ENCODE peak calls at places on chromosomes 11 and 22, in four cellular contexts. One of them, this sample, is unnamed.

GRCh38 chr11:117097567-117098268 is 510 bp downstream of the SIK3 start:
- DNase-seq in K562: peak
- DNase-seq in HepG2: no peak
- DNase-seq in H1: no peak
- DNase-seq in this sample: no peak

GRCh38 chr11:72759468-72759867 is 7.3 kb upstream of the ARAP1 start:
- DNase-seq in K562: no peak
- DNase-seq in HepG2: no peak
- DNase-seq in H1: no peak
- DNase-seq in this sample: no peak

GRCh38 chr11:113828186-113828585 is 47.2 kb downstream of the USP28 start:
- DNase-seq in K562: no peak
- DNase-seq in HepG2: no peak
- DNase-seq in H1: no peak
- DNase-seq in this sample: no peak

GRCh38 chr11:693887-694562 is 997 bp downstream of the DEAF1 start:
- DNase-seq in K562: no peak
- DNase-seq in HepG2: no peak
- DNase-seq in H1: no peak
- DNase-seq in this sample: no peak

GRCh38 chr22:24129980-24130379 is 51.3 kb upstream of the SUSD2 start:
- DNase-seq in K562: no peak
- DNase-seq in HepG2: no peak
- DNase-seq in H1: no peak
- DNase-seq in this sample: no peak

GRCh38 chr11:103619480-103619879 is 417.0 kb upstream of the DDI1 start:
- DNase-seq in K562: no peak
- DNase-seq in HepG2: no peak
- DNase-seq in H1: no peak
- DNase-seq in this sample: no peak

GRCh38 chr11:65822760-65823528 is 10.8 kb upstream of the SNX32 start:
- DNase-seq in K562: peak
- DNase-seq in HepG2: no peak
- DNase-seq in H1: no peak
- DNase-seq in this sample: no peak

GRCh38 chr22:34842630-34843029 is 223.3 kb upstream of the ISX start:
- DNase-seq in K562: no peak
- DNase-seq in HepG2: no peak
- DNase-seq in H1: no peak
- DNase-seq in this sample: no peak

GRCh38 chr11:81497202-81497804 is 1236.4 kb downstream of the FAM181B start:
- DNase-seq in K562: peak
- DNase-seq in HepG2: peak
- DNase-seq in H1: no peak
- DNase-seq in this sample: peak

DNA sequence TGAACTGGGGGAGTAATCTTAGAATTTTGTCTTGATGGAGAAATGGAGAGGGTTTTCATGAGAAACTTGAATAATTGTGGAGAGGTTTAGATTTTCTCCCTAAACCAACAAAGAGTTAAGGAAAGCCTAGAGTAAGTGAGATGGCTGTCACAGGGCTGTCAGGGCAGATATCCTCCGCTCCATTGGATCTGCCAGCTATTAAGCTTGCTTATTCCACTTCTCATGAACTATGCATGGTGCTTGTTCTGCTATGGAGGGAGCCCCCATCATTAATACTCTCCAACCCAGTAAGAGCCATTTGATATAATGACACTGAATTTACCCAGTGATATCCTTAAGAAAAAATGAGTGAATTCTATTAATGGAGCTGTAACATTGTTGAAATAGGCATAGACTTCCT is 342.8 kb upstream of the MTNR1B start:
- DNase-seq in K562: no peak
- DNase-seq in HepG2: no peak
- DNase-seq in H1: no peak
- DNase-seq in this sample: no peak
- TF ChIP-seq RNF2 in K562: no peak
- TF ChIP-seq RNF2 in HepG2: no peak
- TF ChIP-seq RNF2 in H1: no peak
- TF ChIP-seq RNF2 in this sample: no peak

GRCh38 chr11:133955091-133955846 is 1.5 kb downstream of the IGSF9B start:
- DNase-seq in K562: no peak
- DNase-seq in HepG2: no peak
- DNase-seq in H1: no peak
- DNase-seq in this sample: no peak
- TF ChIP-seq CEBPB in K562: no peak
- TF ChIP-seq CEBPB in HepG2: no peak
- TF ChIP-seq CEBPB in H1: no peak
- TF ChIP-seq CEBPB in this sample: no peak

GRCh38 chr11:73996161-73996747 is 12.6 kb downstream of the UCP3 start:
- DNase-seq in K562: no peak
- DNase-seq in HepG2: no peak
- DNase-seq in H1: no peak
- DNase-seq in this sample: no peak

GRCh38 chr11:73997120-73997772 is 11.6 kb downstream of the UCP3 start:
- DNase-seq in K562: no peak
- DNase-seq in HepG2: no peak
- DNase-seq in H1: no peak
- DNase-seq in this sample: no peak

GRCh38 chr11:73995731-73996130 is 13.1 kb upstream of the UCP2 start:
- DNase-seq in K562: no peak
- DNase-seq in HepG2: no peak
- DNase-seq in H1: no peak
- DNase-seq in this sample: no peak

GRCh38 chr11:73991471-73992006 is 8.9 kb upstream of the UCP2 start:
- DNase-seq in K562: no peak
- DNase-seq in HepG2: no peak
- DNase-seq in H1: no peak
- DNase-seq in this sample: no peak

DNA sequence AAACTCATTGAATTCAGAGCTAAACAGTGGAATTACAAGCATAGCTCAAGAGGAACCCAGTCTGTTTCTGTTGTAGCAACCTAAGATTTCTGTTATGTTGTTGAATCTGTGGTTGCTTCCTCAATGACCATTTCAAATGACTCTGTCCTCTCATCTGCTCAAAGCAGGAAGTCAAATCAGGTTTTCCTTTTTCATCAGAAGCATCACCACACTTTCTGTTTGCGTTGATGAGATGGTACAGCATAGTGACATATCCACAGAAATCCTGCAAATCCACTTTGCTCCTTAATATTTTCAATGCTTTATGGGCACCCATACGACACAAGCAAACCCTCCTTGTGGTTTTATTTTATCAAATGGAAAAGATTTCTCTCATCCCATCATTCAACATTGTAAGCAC is 12.6 kb upstream of the UCP2 start:
- DNase-seq in K562: no peak
- DNase-seq in HepG2: no peak
- DNase-seq in H1: no peak
- DNase-seq in this sample: no peak
- H3K4me2 ChIP-seq in K562: no peak
- H3K4me2 ChIP-seq in HepG2: no peak
- H3K4me2 ChIP-seq in H1: no peak
- H3K4me2 ChIP-seq in this sample: no peak

DNA sequence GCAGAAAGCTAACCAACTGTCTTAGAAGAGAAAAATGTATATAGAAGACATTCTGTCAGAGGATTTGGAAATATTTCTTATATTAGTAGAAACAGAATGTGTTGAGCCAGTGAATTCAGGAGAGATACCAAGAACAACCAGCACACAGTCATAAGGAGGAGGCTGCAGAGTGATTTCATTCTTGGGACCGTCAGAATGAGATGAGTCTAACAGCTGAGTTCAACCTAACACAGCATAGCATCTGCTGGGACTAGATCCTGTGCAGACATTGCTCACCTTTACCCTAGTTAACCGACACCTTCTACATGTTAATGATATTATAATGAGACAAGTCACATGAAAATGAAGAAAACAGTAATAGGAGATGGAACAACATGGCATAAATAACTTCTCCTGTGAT is 85.5 kb downstream of the XRRA1 start:
- DNase-seq in K562: no peak
- DNase-seq in HepG2: no peak
- DNase-seq in H1: no peak
- DNase-seq in this sample: no peak
- TF ChIP-seq RNF2 in K562: no peak
- TF ChIP-seq RNF2 in HepG2: no peak
- TF ChIP-seq RNF2 in H1: no peak
- TF ChIP-seq RNF2 in this sample: no peak

GRCh38 chr11:109077340-109077927 is 344.6 kb upstream of the C11orf87 start:
- DNase-seq in K562: no peak
- DNase-seq in HepG2: no peak
- DNase-seq in H1: no peak
- DNase-seq in this sample: no peak
- TF ChIP-seq CEBPB in K562: no peak
- TF ChIP-seq CEBPB in HepG2: no peak
- TF ChIP-seq CEBPB in H1: no peak
- TF ChIP-seq CEBPB in this sample: no peak

DNA sequence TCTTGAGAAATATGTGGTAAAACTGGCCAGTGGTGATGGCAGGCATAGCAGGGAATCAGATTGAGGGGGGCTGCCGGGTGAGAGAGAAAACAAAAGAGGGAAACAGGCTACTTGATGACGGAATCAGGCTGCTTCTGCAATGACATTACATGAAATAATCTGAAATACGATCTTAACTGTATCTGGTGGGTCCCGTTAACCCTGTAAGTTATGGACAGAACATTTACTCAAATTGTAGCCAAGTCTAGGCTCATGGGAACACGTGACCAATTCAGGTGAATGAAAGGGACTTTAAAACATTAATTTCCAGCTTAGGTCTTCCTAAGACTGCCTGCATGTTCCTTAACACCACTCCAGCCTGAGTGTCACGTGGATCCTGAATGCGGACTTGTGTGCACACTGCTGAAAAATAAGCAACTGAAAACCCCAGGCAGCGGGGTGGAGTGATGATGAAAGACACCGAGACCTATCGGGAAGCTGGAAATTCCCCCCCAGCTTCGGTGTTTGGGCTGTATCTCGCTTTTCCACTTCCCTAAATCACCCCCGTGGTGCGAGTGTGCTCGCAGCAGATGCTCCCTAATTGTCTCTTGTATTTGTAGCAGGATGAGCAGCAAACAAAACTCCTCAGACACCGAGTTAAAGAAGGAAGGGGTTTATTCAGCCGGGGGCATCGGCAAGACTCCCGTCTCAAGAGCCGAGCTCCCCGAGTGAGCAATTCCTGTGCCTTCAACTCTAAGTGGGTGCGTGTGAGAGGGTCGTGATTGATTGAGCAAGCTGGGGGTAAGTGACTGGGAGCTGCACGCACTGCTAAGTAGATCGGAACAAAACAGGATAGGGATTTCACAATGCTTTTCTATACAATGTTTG is 145.0 kb upstream of the GRK3 start:
- DNase-seq in K562: no peak
- DNase-seq in HepG2: peak
- DNase-seq in H1: no peak
- DNase-seq in this sample: no peak
- H3K4me2 ChIP-seq in K562: peak
- H3K4me2 ChIP-seq in HepG2: peak
- H3K4me2 ChIP-seq in H1: peak
- H3K4me2 ChIP-seq in this sample: no peak

GRCh38 chr22:50727678-50728522 is 10.1 kb upstream of the ACR start:
- DNase-seq in K562: no peak
- DNase-seq in HepG2: no peak
- DNase-seq in H1: no peak
- DNase-seq in this sample: no peak
- TF ChIP-seq RNF2 in K562: no peak
- TF ChIP-seq RNF2 in HepG2: no peak
- TF ChIP-seq RNF2 in H1: no peak
- TF ChIP-seq RNF2 in this sample: no peak